ENCODE peak calls at places on chromosomes 3 and 15, in four cellular contexts. One of them, this sample, is unnamed.

GRCh38 chr15:28021281-28022039 is 77.7 kb downstream of the OCA2 start:
- DNase-seq in IMR-90: peak; percentile 48
- DNase-seq in astrocyte: peak; percentile 78
- DNase-seq in AG04450: peak; percentile 42
- DNase-seq in this sample: no peak

GRCh38 chr15:41620536-41621199 is 39.5 kb upstream of the MGA start:
- DNase-seq in IMR-90: no peak
- DNase-seq in astrocyte: no peak
- DNase-seq in AG04450: no peak
- DNase-seq in this sample: no peak

GRCh38 chr3:193030276-193030675 is 112.6 kb upstream of the MB21D2 start:
- DNase-seq in IMR-90: peak; percentile 42
- DNase-seq in astrocyte: peak; percentile 26
- DNase-seq in AG04450: no peak
- DNase-seq in this sample: no peak

GRCh38 chr15:84773716-84774115 is 25.3 kb downstream of the ZNF592 start:
- DNase-seq in IMR-90: no peak
- DNase-seq in astrocyte: no peak
- DNase-seq in AG04450: no peak
- DNase-seq in this sample: no peak

GRCh38 chr3:16807981-16808380 is 76.8 kb upstream of the PLCL2 start:
- DNase-seq in IMR-90: no peak
- DNase-seq in astrocyte: no peak
- DNase-seq in AG04450: no peak
- DNase-seq in this sample: no peak

GRCh38 chr15:88896339-88897033 is 1.1 kb upstream of the HAPLN3 start:
- DNase-seq in IMR-90: no peak
- DNase-seq in astrocyte: no peak
- DNase-seq in AG04450: no peak
- DNase-seq in this sample: no peak

GRCh38 chr3:143565943-143566342 is 282.3 kb downstream of the SLC9A9 start:
- DNase-seq in IMR-90: no peak
- DNase-seq in astrocyte: no peak
- DNase-seq in AG04450: no peak
- DNase-seq in this sample: no peak

GRCh38 chr3:11154036-11154952 is at the start of gene HRH1:
- DNase-seq in IMR-90: no peak
- DNase-seq in astrocyte: no peak
- DNase-seq in AG04450: no peak
- DNase-seq in this sample: no peak

GRCh38 chr3:45225465-45226205 is 452 bp downstream of the TMEM158 start:
- DNase-seq in IMR-90: no peak
- DNase-seq in astrocyte: peak; percentile 23
- DNase-seq in AG04450: no peak
- DNase-seq in this sample: peak; percentile 31

GRCh38 chr3:126958638-126959085 is 24.3 kb upstream of the PLXNA1 start:
- DNase-seq in IMR-90: no peak
- DNase-seq in astrocyte: no peak
- DNase-seq in AG04450: no peak
- DNase-seq in this sample: no peak

GRCh38 chr15:61889706-61890105 is 170.5 kb downstream of the VPS13C start:
- DNase-seq in IMR-90: no peak
- DNase-seq in astrocyte: no peak
- DNase-seq in AG04450: no peak
- DNase-seq in this sample: no peak

GRCh38 chr3:98903099-98903498 is 1.6 kb upstream of the DCBLD2 start:
- DNase-seq in IMR-90: no peak
- DNase-seq in astrocyte: peak; percentile 60
- DNase-seq in AG04450: no peak
- DNase-seq in this sample: no peak

GRCh38 chr3:87580782-87581181 is 304.4 kb upstream of the POU1F1 start:
- DNase-seq in IMR-90: no peak
- DNase-seq in astrocyte: no peak
- DNase-seq in AG04450: no peak
- DNase-seq in this sample: no peak

GRCh38 chr3:126557761-126558160 is 971 bp downstream of the C3orf22 start:
- DNase-seq in IMR-90: no peak
- DNase-seq in astrocyte: no peak
- DNase-seq in AG04450: no peak
- DNase-seq in this sample: no peak

GRCh38 chr3:138381413-138381901 is 33.1 kb downstream of the MRAS start:
- DNase-seq in IMR-90: peak; percentile 26
- DNase-seq in astrocyte: peak; percentile 62
- DNase-seq in AG04450: no peak
- DNase-seq in this sample: no peak

GRCh38 chr3:39502838-39503145 is 35.3 kb downstream of the MOBP start:
- DNase-seq in IMR-90: no peak
- DNase-seq in astrocyte: no peak
- DNase-seq in AG04450: no peak
- DNase-seq in this sample: no peak

GRCh38 chr3:118292841-118293240 is 741.8 kb downstream of the IGSF11 start:
- DNase-seq in IMR-90: no peak
- DNase-seq in astrocyte: no peak
- DNase-seq in AG04450: no peak
- DNase-seq in this sample: no peak

GRCh38 chr3:88220126-88220525 is 70.4 kb downstream of the C3orf38 start:
- DNase-seq in IMR-90: no peak
- DNase-seq in astrocyte: no peak
- DNase-seq in AG04450: no peak
- DNase-seq in this sample: no peak

GRCh38 chr3:7546219-7546618 is 685.3 kb downstream of the GRM7 start:
- DNase-seq in IMR-90: no peak
- DNase-seq in astrocyte: peak; percentile 16
- DNase-seq in AG04450: no peak
- DNase-seq in this sample: no peak

GRCh38 chr3:141091416-141091815 is 40.3 kb downstream of the SPSB4 start:
- DNase-seq in IMR-90: no peak
- DNase-seq in astrocyte: no peak
- DNase-seq in AG04450: no peak
- DNase-seq in this sample: no peak

GRCh38 chr3:174355505-174355904 is 503.6 kb upstream of the NAALADL2 start:
- DNase-seq in IMR-90: peak; percentile 28
- DNase-seq in astrocyte: no peak
- DNase-seq in AG04450: no peak
- DNase-seq in this sample: no peak
- TF ChIP-seq CTCF in IMR-90: no peak
- TF ChIP-seq CTCF in astrocyte: no peak
- TF ChIP-seq CTCF in AG04450: peak; percentile 23
- TF ChIP-seq CTCF in this sample: no peak

GRCh38 chr3:195794708-195795107 is 17.0 kb downstream of the MUC4 start:
- DNase-seq in IMR-90: no peak
- DNase-seq in astrocyte: no peak
- DNase-seq in AG04450: no peak
- DNase-seq in this sample: no peak

GRCh38 chr3:195790891-195791290 is 20.8 kb downstream of the MUC4 start:
- DNase-seq in IMR-90: no peak
- DNase-seq in astrocyte: no peak
- DNase-seq in AG04450: no peak
- DNase-seq in this sample: no peak

DNA sequence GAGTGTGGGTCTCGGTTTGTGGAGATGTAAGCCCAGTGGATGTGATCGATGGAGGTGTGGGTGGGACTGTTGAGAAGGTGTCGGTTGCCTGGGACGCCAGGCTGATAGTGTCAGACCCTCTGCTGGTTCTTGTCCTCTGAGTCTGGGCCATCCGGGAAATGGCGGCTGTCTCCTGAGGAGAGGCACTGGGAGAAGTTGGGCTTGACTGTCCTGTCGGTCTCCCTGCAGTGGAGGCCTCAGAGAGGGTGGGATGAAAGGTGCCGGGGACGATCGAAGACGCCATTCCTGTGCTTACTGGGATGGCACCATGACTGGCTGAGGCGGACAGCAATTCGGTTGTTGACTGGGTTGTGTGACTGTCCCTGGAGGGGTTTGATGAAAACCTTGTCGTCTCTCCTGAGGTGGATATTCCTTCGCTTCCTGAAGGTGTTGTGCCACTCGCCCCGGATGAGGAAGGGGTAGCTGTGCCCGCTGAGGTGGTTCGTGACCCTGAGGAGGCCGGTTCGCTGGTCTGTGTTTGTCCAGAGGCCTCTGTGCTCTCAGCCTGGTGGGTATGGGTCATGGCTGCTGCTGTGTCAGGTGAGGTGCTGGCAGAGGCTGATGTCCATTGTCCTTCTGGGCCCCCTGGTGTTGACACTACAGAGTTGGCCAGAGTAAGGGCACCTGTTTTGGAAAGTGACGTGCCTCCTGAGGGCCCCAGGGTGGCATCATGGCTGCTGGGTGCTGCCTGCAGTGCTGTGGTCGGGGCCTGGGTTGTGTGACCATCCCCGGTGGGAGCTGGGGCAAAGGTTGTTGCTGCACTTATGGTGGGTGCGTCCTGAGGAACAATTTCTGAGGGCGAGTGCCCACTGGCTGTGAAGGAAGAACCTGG is 22.8 kb downstream of the MUC4 start:
- DNase-seq in IMR-90: no peak
- DNase-seq in astrocyte: no peak
- DNase-seq in AG04450: no peak
- DNase-seq in this sample: no peak
- TF ChIP-seq CTCF in IMR-90: no peak
- TF ChIP-seq CTCF in astrocyte: no peak
- TF ChIP-seq CTCF in AG04450: no peak
- TF ChIP-seq CTCF in this sample: no peak

GRCh38 chr15:74295800-74296199 is 59.7 kb downstream of the CCDC33 start:
- DNase-seq in IMR-90: no peak
- DNase-seq in astrocyte: no peak
- DNase-seq in AG04450: no peak
- DNase-seq in this sample: no peak
- TF ChIP-seq CTCF in IMR-90: no peak
- TF ChIP-seq CTCF in astrocyte: no peak
- TF ChIP-seq CTCF in AG04450: no peak
- TF ChIP-seq CTCF in this sample: no peak

GRCh38 chr3:50242778-50243551 is 7.0 kb downstream of the GNAI2 start:
- DNase-seq in IMR-90: peak; percentile 72
- DNase-seq in astrocyte: peak; percentile 58
- DNase-seq in AG04450: no peak
- DNase-seq in this sample: peak; percentile 60
- TF ChIP-seq CTCF in IMR-90: no peak
- TF ChIP-seq CTCF in astrocyte: no peak
- TF ChIP-seq CTCF in AG04450: no peak
- TF ChIP-seq CTCF in this sample: no peak

DNA sequence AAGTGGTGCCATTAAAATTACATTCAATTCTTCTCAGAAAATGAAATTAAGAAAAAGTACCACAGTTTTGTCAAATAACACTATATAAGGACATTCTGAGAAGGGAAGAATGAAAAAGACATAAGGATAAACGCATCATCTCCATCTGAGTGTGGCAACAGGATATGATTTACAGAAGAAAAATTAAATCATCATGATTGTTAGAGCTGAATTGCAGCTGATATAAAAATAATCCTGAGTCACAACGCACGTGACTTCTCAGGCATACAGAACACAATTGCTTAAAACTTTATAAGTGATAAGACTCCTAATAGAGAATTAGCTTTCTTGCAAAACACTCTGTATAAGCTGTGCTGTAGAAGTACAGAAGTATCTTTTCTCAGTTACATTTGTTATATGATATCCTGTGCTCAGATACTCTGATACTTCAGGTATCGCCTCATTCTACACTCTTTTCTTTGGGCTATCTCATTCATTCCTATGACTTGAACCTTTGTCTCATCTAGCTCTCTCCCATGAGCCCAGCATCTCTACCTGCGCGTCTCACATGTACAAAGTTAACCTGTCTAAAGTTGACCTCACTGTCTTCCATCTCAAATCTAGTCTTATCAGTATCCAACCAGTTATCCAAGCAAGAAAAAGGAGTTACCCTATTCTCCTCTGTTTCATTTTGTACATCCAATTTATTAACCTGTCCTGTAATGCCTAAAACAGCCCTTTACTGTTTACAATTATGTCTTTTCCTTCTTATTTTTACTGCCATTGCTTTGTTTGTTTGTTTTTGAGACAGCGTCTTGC is 134.0 kb downstream of the GREM1 start:
- DNase-seq in IMR-90: peak; percentile 96
- DNase-seq in astrocyte: peak; percentile 86
- DNase-seq in AG04450: peak; percentile 79
- DNase-seq in this sample: no peak
- TF ChIP-seq CTCF in IMR-90: no peak
- TF ChIP-seq CTCF in astrocyte: no peak
- TF ChIP-seq CTCF in AG04450: no peak
- TF ChIP-seq CTCF in this sample: no peak

DNA sequence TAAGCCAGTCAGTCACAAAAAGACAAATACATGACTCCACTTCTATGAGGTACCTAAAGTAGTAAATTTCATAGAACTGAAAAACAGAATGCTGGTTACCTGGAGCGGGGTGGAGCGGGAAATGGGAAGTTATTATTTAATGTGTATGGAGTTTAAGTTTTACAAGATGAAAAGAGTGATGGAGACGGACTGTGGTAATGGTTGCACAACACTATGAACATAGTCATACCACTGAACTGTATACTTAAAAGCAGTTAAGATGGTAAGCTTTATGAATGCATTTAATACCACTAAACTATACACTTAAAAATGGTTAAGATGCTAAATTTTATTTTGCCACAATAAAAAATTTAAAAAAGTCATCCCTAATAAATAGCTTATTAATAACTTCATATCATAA is 23.2 kb downstream of the SFMBT1 start:
- DNase-seq in IMR-90: no peak
- DNase-seq in astrocyte: no peak
- DNase-seq in AG04450: no peak
- DNase-seq in this sample: no peak
- TF ChIP-seq CTCF in IMR-90: no peak
- TF ChIP-seq CTCF in astrocyte: no peak
- TF ChIP-seq CTCF in AG04450: no peak
- TF ChIP-seq CTCF in this sample: no peak

GRCh38 chr3:78066287-78066686 is 1026.4 kb downstream of the ROBO2 start:
- DNase-seq in IMR-90: no peak
- DNase-seq in astrocyte: no peak
- DNase-seq in AG04450: no peak
- DNase-seq in this sample: no peak
- TF ChIP-seq CTCF in IMR-90: no peak
- TF ChIP-seq CTCF in astrocyte: no peak
- TF ChIP-seq CTCF in AG04450: no peak
- TF ChIP-seq CTCF in this sample: no peak

GRCh38 chr15:35756588-35756987 is 210.6 kb upstream of the DPH6 start:
- DNase-seq in IMR-90: no peak
- DNase-seq in astrocyte: no peak
- DNase-seq in AG04450: no peak
- DNase-seq in this sample: no peak

GRCh38 chr15:35755237-35755802 is 209.4 kb upstream of the DPH6 start:
- DNase-seq in IMR-90: no peak
- DNase-seq in astrocyte: peak; percentile 34
- DNase-seq in AG04450: no peak
- DNase-seq in this sample: no peak

GRCh38 chr15:35752134-35752466 is 206.1 kb upstream of the DPH6 start:
- DNase-seq in IMR-90: no peak
- DNase-seq in astrocyte: no peak
- DNase-seq in AG04450: no peak
- DNase-seq in this sample: no peak

GRCh38 chr15:35751421-35752133 is 205.6 kb upstream of the DPH6 start:
- DNase-seq in IMR-90: peak; percentile 78
- DNase-seq in astrocyte: peak; percentile 41
- DNase-seq in AG04450: peak; percentile 51
- DNase-seq in this sample: no peak

GRCh38 chr15:35753486-35753885 is 207.5 kb upstream of the DPH6 start:
- DNase-seq in IMR-90: peak; percentile 68
- DNase-seq in astrocyte: peak; percentile 88
- DNase-seq in AG04450: peak; percentile 6
- DNase-seq in this sample: no peak
- TF ChIP-seq CTCF in IMR-90: no peak
- TF ChIP-seq CTCF in astrocyte: no peak
- TF ChIP-seq CTCF in AG04450: no peak
- TF ChIP-seq CTCF in this sample: no peak

This sample was measured in activated B cell treated with CpG ODN at 0.5 μM for 24 hours.